ENCODE peak calls at places on chromosomes 6 and 20, in eight cellular contexts. Q is tibial artery, L is NCI-H1105, J is BJ, M is left cardiac atrium, V is foreskin melanocyte, B is NB4, T is aorta. K is an unnamed sample.
A peak's percentile ranks its signal among the peaks of the same experiment; 100 is the strongest.

GRCh38 chr6:80003841-80004198 is 629 bp upstream of the TTK start:
- DNase-seq in J (no peak), V (no peak), L (peak; percentile 57), Q (no peak), M (no peak), B (peak; percentile 74), T (peak; percentile 75), K (no peak)

GRCh38 chr6:85594197-85594930 is 706 bp upstream of the SNX14 start:
- DNase-seq in B (no peak), Q (no peak), T (no peak), V (no peak), L (no peak), M (no peak), J (no peak), K (no peak)

GRCh38 chr6:111573118-111573883 is 32.4 kb downstream of the TRAF3IP2 start:
- DNase-seq in B (no peak), J (no peak), L (no peak), T (no peak), M (peak; percentile 39), V (peak; percentile 74), Q (no peak), K (peak; percentile 64)

GRCh38 chr6:89298680-89299450 is 16.2 kb downstream of the GABRR2 start:
- DNase-seq in L (no peak), J (no peak), T (no peak), M (no peak), B (peak; percentile 64), Q (no peak), V (no peak), K (no peak)

GRCh38 chr6:135094403-135094821 is 39.8 kb upstream of the HBS1L start:
- DNase-seq in M (no peak), B (peak; percentile 30), L (no peak), J (no peak), T (no peak), Q (no peak), V (no peak), K (no peak)

GRCh38 chr20:5835234-5835845 is 85.1 kb downstream of the SHLD1 start:
- DNase-seq in Q (no peak), M (peak; percentile 41), T (no peak), J (no peak), B (no peak), L (peak; percentile 20), V (peak; percentile 49), K (no peak)

GRCh38 chr6:121521164-121521555 is 85.7 kb downstream of the GJA1 start:
- DNase-seq in T (no peak), L (no peak), B (no peak), Q (no peak), J (no peak), V (no peak), M (no peak), K (no peak)

GRCh38 chr6:138607478-138608433 is 108.5 kb upstream of the NHSL1 start:
- DNase-seq in T (no peak), Q (no peak), V (no peak), J (no peak), B (no peak), M (no peak), L (no peak), K (no peak)

GRCh38 chr6:4612636-4613171 is 163.5 kb upstream of the CDYL start:
- DNase-seq in Q (no peak), B (no peak), M (peak; percentile 53), L (no peak), V (no peak), T (no peak), J (no peak), K (no peak)

GRCh38 chr6:43575772-43576551 is at the start of the genes POLH and XPO5:
- DNase-seq in M (peak; percentile 94), T (peak; percentile 97), Q (peak; percentile 94), B (peak; percentile 96), L (peak; percentile 94), J (peak; percentile 63), V (peak; percentile 89), K (peak; percentile 94)

GRCh38 chr6:10529231-10529801 is 8.2 kb downstream of the GCNT2 start:
- DNase-seq in V (peak; percentile 44), Q (no peak), B (peak; percentile 58), J (no peak), M (no peak), L (no peak), T (no peak), K (no peak)

GRCh38 chr6:41036188-41036587 is 2.8 kb downstream of the UNC5CL start:
- DNase-seq in V (no peak), J (no peak), Q (no peak), M (no peak), T (no peak), L (no peak), B (no peak), K (no peak)

GRCh38 chr6:28944412-28945006 is 20.7 kb upstream of the TRIM27 start:
- DNase-seq in J (peak; percentile 49), B (peak; percentile 83), Q (no peak), T (no peak), L (peak; percentile 64), M (peak; percentile 51), V (peak; percentile 79), K (no peak)

GRCh38 chr6:150844371-150844770 is 21.1 kb upstream of the MTHFD1L start:
- DNase-seq in L (no peak), T (no peak), J (no peak), B (no peak), Q (no peak), V (no peak), M (no peak), K (no peak)

GRCh38 chr6:156282087-156282486 is 495.1 kb upstream of the ARID1B start:
- DNase-seq in J (no peak), L (no peak), M (no peak), B (no peak), Q (no peak), V (no peak), T (no peak), K (no peak)

GRCh38 chr20:48630342-48631075 is 197.3 kb downstream of the PREX1 start:
- DNase-seq in M (no peak), J (no peak), T (no peak), Q (no peak), B (no peak), L (no peak), V (no peak), K (no peak)

GRCh38 chr20:45392733-45393132 is 14.6 kb upstream of the TP53TG5 start:
- DNase-seq in J (no peak), T (no peak), V (no peak), B (peak; percentile 74), Q (no peak), M (no peak), L (no peak), K (no peak)

GRCh38 chr6:107716688-107717089 is 107.4 kb downstream of the SCML4 start:
- DNase-seq in B (peak; percentile 56), T (no peak), Q (no peak), V (no peak), J (no peak), M (no peak), L (no peak), K (no peak)

GRCh38 chr6:108736832-108737231 is 111.4 kb upstream of the ARMC2 start:
- DNase-seq in J (no peak), M (peak; percentile 80), Q (peak; percentile 79), B (peak; percentile 60), V (peak; percentile 33), L (no peak), T (peak; percentile 82), K (no peak)

GRCh38 chr6:72822691-72823090 is 200.8 kb downstream of the KCNQ5 start:
- DNase-seq in M (no peak), T (no peak), Q (no peak), L (no peak), J (no peak), B (no peak), V (no peak), K (no peak)

GRCh38 chr6:169034523-169035167 is 219.0 kb downstream of the THBS2 start:
- DNase-seq in Q (no peak), V (no peak), B (no peak), T (no peak), J (peak; percentile 44), M (no peak), L (no peak), K (no peak)

GRCh38 chr6:43524483-43524961 is 7.6 kb downstream of the POLR1C start:
- DNase-seq in L (no peak), M (no peak), V (no peak), J (no peak), Q (no peak), T (no peak), B (no peak), K (no peak)

GRCh38 chr6:149246691-149247384 is 70.7 kb upstream of the TAB2 start:
- DNase-seq in J (no peak), Q (no peak), M (no peak), V (no peak), L (no peak), T (no peak), B (peak; percentile 38), K (no peak)

K was measured in mesothelial cell of epicardium.